ENCODE peak calls at places on chromosomes 13 and 19, in six cellular contexts. C is colonic mucosa, H is AG10803, D is neural crest cell, R is uterus, B is activated B cell treated with CpG ODN at 0.5 μM for 24 hours. G is an unnamed sample.

GRCh38 chr13:110347535-110348308 is 40.6 kb downstream of the COL4A2 start:
- DNase-seq in C (no peak), D (no peak), B (no peak), R (peak), H (peak), G (no peak)

GRCh38 chr13:44715287-44716224 is 139.4 kb upstream of the TSC22D1 start:
- DNase-seq in D (no peak), R (no peak), C (no peak), B (no peak), H (peak), G (no peak)

GRCh38 chr19:1064661-1065605 is 2.0 kb upstream of the ARHGAP45 start:
- DNase-seq in C (peak), B (peak), H (peak), D (peak), R (peak), G (peak)

GRCh38 chr13:99330942-99331341 is 23.7 kb upstream of the GPR183 start:
- DNase-seq in H (no peak), D (no peak), R (no peak), C (no peak), B (no peak), G (no peak)

GRCh38 chr13:29847501-29847983 is 2.9 kb downstream of the UBL3 start:
- DNase-seq in C (peak), H (peak), R (no peak), D (peak), B (no peak), G (no peak)

GRCh38 chr13:26949701-26950345 is 189.2 kb upstream of the GPR12 start:
- DNase-seq in H (no peak), D (no peak), C (no peak), R (no peak), B (no peak), G (no peak)

GRCh38 chr13:38494445-38494844 is 144.8 kb downstream of the UFM1 start:
- DNase-seq in B (no peak), C (no peak), R (no peak), D (no peak), H (no peak), G (no peak)

GRCh38 chr19:18978616-18979015 is 37.6 kb upstream of the HOMER3 start:
- DNase-seq in D (no peak), C (no peak), B (no peak), R (no peak), H (no peak), G (no peak)

GRCh38 chr19:38693380-38694223 is 46.2 kb downstream of the ACTN4 start:
- DNase-seq in C (no peak), D (peak), B (no peak), H (peak), R (no peak), G (peak)

GRCh38 chr13:46235259-46235658 is 23.5 kb downstream of the LRRC63 start:
- DNase-seq in B (no peak), C (no peak), R (no peak), H (no peak), D (no peak), G (no peak)

GRCh38 chr19:10270180-10270615 is 722 bp upstream of the ICAM1 start:
- DNase-seq in D (no peak), R (peak), H (no peak), C (peak), B (peak), G (no peak)

GRCh38 chr19:8640402-8641004 is 10.1 kb downstream of the NFILZ start:
- DNase-seq in R (no peak), H (peak), C (no peak), B (no peak), D (no peak), G (no peak)

GRCh38 chr13:42924290-42924803 is 67.7 kb downstream of the EPSTI1 start:
- DNase-seq in B (no peak), R (no peak), D (no peak), H (no peak), C (no peak), G (no peak)

GRCh38 chr13:97308735-97309429 is 86.7 kb downstream of the MBNL2 start:
- DNase-seq in B (no peak), D (no peak), H (no peak), C (no peak), R (no peak), G (no peak)

GRCh38 chr13:35789335-35790166 is 313.1 kb upstream of the MAB21L1 start:
- DNase-seq in B (no peak), R (no peak), H (peak), D (no peak), C (no peak), G (no peak)

GRCh38 chr13:93230466-93230865 is 3.9 kb downstream of the GPC6 start:
- DNase-seq in H (peak), C (no peak), B (no peak), R (no peak), D (no peak), G (no peak)

GRCh38 chr13:113947321-113948033 is 26.4 kb downstream of the C13orf46 start:
- DNase-seq in C (peak), R (peak), B (no peak), H (peak), D (no peak), G (no peak)

GRCh38 chr19:54431255-54431838 is 16.1 kb downstream of the TTYH1 start:
- DNase-seq in D (no peak), B (no peak), H (no peak), C (no peak), R (no peak), G (no peak)

GRCh38 chr19:54429176-54429495 is 13.9 kb downstream of the TTYH1 start:
- DNase-seq in R (no peak), D (no peak), B (no peak), C (no peak), H (no peak), G (no peak)

GRCh38 chr19:54432144-54432738 is 16.8 kb upstream of the LENG8 start:
- DNase-seq in B (no peak), H (no peak), R (no peak), C (no peak), D (no peak), G (no peak)

GRCh38 chr19:54429545-54430227 is 14.4 kb downstream of the TTYH1 start:
- DNase-seq in H (no peak), D (no peak), B (no peak), C (no peak), R (no peak), G (no peak)

GRCh38 chr19:54430306-54431254 is 15.3 kb downstream of the TTYH1 start:
- DNase-seq in R (no peak), H (no peak), C (no peak), B (peak), D (peak), G (no peak)
- TF ChIP-seq CTCF in R (no peak), H (peak), C (no peak), B (no peak), D (peak), G (peak)

GRCh38 chr19:2428027-2428690 is 773 bp upstream of the TIMM13 start:
- DNase-seq in H (peak), B (no peak), R (peak), C (peak), D (no peak), G (no peak)

GRCh38 chr19:2424686-2425621 is 2.4 kb downstream of the TIMM13 start:
- DNase-seq in B (no peak), R (no peak), H (peak), D (peak), C (no peak), G (peak)

GRCh38 chr19:2427323-2428026 is at the start of gene TIMM13:
- DNase-seq in R (peak), H (peak), C (peak), B (peak), D (peak), G (peak)

GRCh38 chr19:2425622-2426581 is 1.5 kb downstream of the TIMM13 start:
- DNase-seq in D (no peak), B (no peak), R (no peak), C (no peak), H (no peak), G (no peak)

GRCh38 chr19:2426661-2427322 is 594 bp downstream of the TIMM13 start:
- DNase-seq in R (no peak), H (peak), C (peak), D (peak), B (no peak), G (peak)
- TF ChIP-seq CTCF in R (no peak), H (no peak), C (no peak), D (no peak), B (no peak), G (no peak)

GRCh38 chr19:42229855-42230331 is 9.8 kb downstream of the ZNF526 start:
- DNase-seq in H (peak), C (no peak), B (no peak), R (no peak), D (no peak), G (no peak)

GRCh38 chr19:42226886-42227285 is 6.8 kb downstream of the ZNF526 start:
- DNase-seq in H (no peak), R (no peak), B (no peak), D (no peak), C (no peak), G (no peak)

GRCh38 chr19:42228640-42229039 is 8.5 kb downstream of the ZNF526 start:
- DNase-seq in H (no peak), R (no peak), C (no peak), B (no peak), D (no peak), G (no peak)

GRCh38 chr19:42232435-42232834 is 10.0 kb downstream of the GSK3A start:
- DNase-seq in B (no peak), R (no peak), D (no peak), H (no peak), C (no peak), G (no peak)

GRCh38 chr19:42229263-42229854 is 9.2 kb downstream of the ZNF526 start:
- DNase-seq in R (no peak), B (no peak), H (no peak), C (no peak), D (no peak), G (no peak)
- TF ChIP-seq CTCF in R (no peak), B (no peak), H (no peak), C (no peak), D (no peak), G (no peak)

GRCh38 chr13:33175991-33176390 is 109.6 kb downstream of the STARD13 start:
- DNase-seq in B (no peak), R (no peak), H (no peak), D (no peak), C (no peak), G (no peak)

GRCh38 chr13:33179463-33179862 is 106.1 kb downstream of the STARD13 start:
- DNase-seq in B (no peak), C (no peak), D (no peak), R (no peak), H (no peak), G (no peak)

GRCh38 chr13:33180009-33180804 is 105.3 kb downstream of the STARD13 start:
- DNase-seq in C (no peak), D (no peak), H (peak), B (no peak), R (no peak), G (no peak)

GRCh38 chr13:33176526-33176925 is 109.0 kb downstream of the STARD13 start:
- DNase-seq in R (no peak), H (no peak), C (no peak), D (no peak), B (no peak), G (no peak)

DNA sequence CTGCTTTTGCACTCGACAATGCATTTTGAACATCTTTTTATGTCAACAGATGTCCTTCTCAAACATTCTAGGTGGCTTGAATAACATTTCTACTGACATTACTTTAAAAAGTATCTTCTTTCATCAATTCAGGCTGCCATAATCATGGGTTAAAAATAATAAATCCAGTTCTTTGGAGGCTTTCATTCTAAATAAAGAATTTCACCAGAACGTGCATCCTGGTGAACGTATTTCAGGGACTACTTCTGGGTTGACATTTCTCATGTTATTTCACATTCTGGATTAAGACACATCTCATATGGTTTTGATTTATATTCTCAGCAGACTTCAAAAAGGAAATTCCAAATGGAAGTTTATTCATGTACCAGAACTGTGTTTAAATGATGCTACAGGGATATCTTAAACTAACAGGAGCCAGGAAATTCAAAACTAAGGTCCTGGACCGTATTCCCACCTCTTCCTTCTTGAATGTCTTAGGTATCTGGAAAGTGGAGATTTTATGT is 107.3 kb downstream of the STARD13 start:
- DNase-seq in R (no peak), H (peak), D (no peak), B (no peak), C (no peak), G (no peak)
- TF ChIP-seq CTCF in R (no peak), H (no peak), D (no peak), B (no peak), C (no peak), G (no peak)

G was measured in progenitor cell of endocrine pancreas.